ENCODE peak calls at places on chromosomes 7 and 10, in six cellular contexts. K, E, O, Q, L and J are unnamed samples.

GRCh38 chr7:141243368-141243767 is 169.5 kb downstream of the TMEM178B start:
- DNase-seq in E (no peak), Q (no peak), L (no peak), O (no peak), K (no peak), J (no peak)

GRCh38 chr10:34854147-34854601 is 39.1 kb upstream of the PARD3 start:
- DNase-seq in O (no peak), L (no peak), Q (no peak), E (no peak), K (peak; percentile 52), J (no peak)

GRCh38 chr10:30047430-30047829 is 12.0 kb downstream of the JCAD start:
- DNase-seq in K (no peak), Q (no peak), O (no peak), E (no peak), L (no peak), J (no peak)

GRCh38 chr10:47196691-47197090 is 103.3 kb upstream of the GDF10 start:
- DNase-seq in L (no peak), K (no peak), O (no peak), E (no peak), Q (no peak), J (no peak)

GRCh38 chr10:84201244-84201606 is 6.9 kb downstream of the CDHR1 start:
- DNase-seq in E (no peak), L (no peak), K (no peak), O (no peak), Q (no peak), J (no peak)

GRCh38 chr10:79400567-79401004 is 44.8 kb downstream of the ZCCHC24 start:
- DNase-seq in E (peak; percentile 37), O (no peak), Q (no peak), K (peak; percentile 51), L (peak; percentile 56), J (peak; percentile 29)

GRCh38 chr10:6171891-6172354 is 30.8 kb upstream of the PFKFB3 start:
- DNase-seq in L (no peak), E (no peak), O (no peak), K (peak; percentile 96), Q (no peak), J (no peak)

GRCh38 chr10:108791794-108792474 is 1131.4 kb downstream of the XPNPEP1 start:
- DNase-seq in L (no peak), O (no peak), E (no peak), K (peak; percentile 15), Q (no peak), J (no peak)

GRCh38 chr10:46052057-46052790 is 6.2 kb upstream of the MSMB start:
- DNase-seq in L (peak; percentile 57), K (no peak), O (no peak), Q (no peak), E (no peak), J (no peak)

GRCh38 chr7:23467281-23467680 is 3.0 kb downstream of the IGF2BP3 start:
- DNase-seq in Q (no peak), O (no peak), L (no peak), E (no peak), K (no peak), J (no peak)